ENCODE peak calls at places on chromosomes 12 and 14, in seven cellular contexts. Z is tibial artery; A is fibroblast of lung; R is CD4-positive, CD25-positive, alpha-beta regulatory T cell; X is colonic mucosa; H is mesendoderm; F is GM23338. U is an unnamed sample.
A peak's percentile ranks its signal among the peaks of the same experiment; 100 is the strongest.

GRCh38 chr12:28536088-28536487 is 345.8 kb downstream of the CCDC91 start:
- DNase-seq in F (no peak), Z (no peak), H (no peak), A (peak; percentile 79), X (no peak), R (no peak), U (no peak)

GRCh38 chr12:19799216-19799615 is 359.9 kb downstream of the AEBP2 start:
- DNase-seq in R (no peak), X (no peak), A (peak; percentile 95), H (no peak), Z (no peak), F (no peak), U (no peak)

GRCh38 chr12:112852810-112853209 is 54.0 kb upstream of the OAS1 start:
- DNase-seq in F (no peak), H (peak; percentile 57), R (no peak), A (no peak), X (no peak), Z (no peak), U (no peak)

GRCh38 chr14:105913861-105914260 is 387.5 kb downstream of the TMEM121 start:
- DNase-seq in H (no peak), F (no peak), Z (peak; percentile 13), R (no peak), X (no peak), A (no peak), U (no peak)

GRCh38 chr12:123085730-123086487 is 65.0 kb downstream of the PITPNM2 start:
- DNase-seq in F (no peak), A (peak; percentile 55), Z (no peak), R (no peak), X (no peak), H (no peak), U (peak; percentile 81)

GRCh38 chr12:87216436-87216835 is 812.8 kb downstream of the C12orf50 start:
- DNase-seq in H (no peak), R (no peak), A (peak; percentile 55), F (no peak), Z (no peak), X (no peak), U (no peak)

GRCh38 chr14:73610692-73611091 is 1.6 kb upstream of the ACOT6 start:
- DNase-seq in F (peak; percentile 58), H (no peak), A (peak; percentile 39), X (peak; percentile 26), R (no peak), Z (no peak), U (no peak)

GRCh38 chr12:124115496-124115895 is 142.5 kb downstream of the ZNF664 start:
- DNase-seq in F (no peak), Z (no peak), X (no peak), H (no peak), R (no peak), A (no peak), U (no peak)

GRCh38 chr14:58941666-58942065 is 246.8 kb upstream of the DAAM1 start:
- DNase-seq in A (peak; percentile 84), Z (no peak), F (no peak), H (no peak), R (no peak), X (no peak), U (no peak)

GRCh38 chr12:11023387-11023786 is 967 bp upstream of the TAS2R19 start:
- DNase-seq in A (no peak), F (no peak), H (no peak), Z (no peak), X (no peak), R (no peak), U (no peak)

GRCh38 chr14:52025310-52025709 is 36.0 kb downstream of the RTRAF start:
- DNase-seq in A (peak; percentile 98), Z (no peak), F (no peak), R (peak; percentile 25), X (no peak), H (no peak), U (no peak)

GRCh38 chr12:105561981-105562726 is 231.7 kb downstream of the C12orf75 start:
- DNase-seq in H (peak; percentile 78), Z (no peak), X (peak; percentile 44), F (peak; percentile 6), A (peak; percentile 91), R (no peak), U (peak; percentile 82)

GRCh38 chr14:34865889-34866574 is 9.1 kb downstream of the BAZ1A start:
- DNase-seq in Z (no peak), H (no peak), R (no peak), X (no peak), F (peak; percentile 14), A (no peak), U (no peak)

GRCh38 chr12:130429656-130430505 is 92.2 kb downstream of the PIWIL1 start:
- DNase-seq in R (no peak), X (no peak), Z (peak; percentile 32), F (no peak), A (no peak), H (no peak), U (no peak)

GRCh38 chr12:128075332-128075731 is 191.6 kb upstream of the TMEM132C start:
- DNase-seq in F (no peak), Z (no peak), H (no peak), R (no peak), A (peak; percentile 24), X (peak; percentile 7), U (no peak)

GRCh38 chr14:102954081-102954789 is 31.8 kb downstream of the AMN start:
- DNase-seq in X (no peak), F (no peak), R (no peak), A (no peak), Z (no peak), H (no peak), U (no peak)

GRCh38 chr12:105522166-105522825 is 191.8 kb downstream of the C12orf75 start:
- DNase-seq in A (peak; percentile 92), R (no peak), Z (no peak), F (no peak), H (no peak), X (no peak), U (no peak)

GRCh38 chr14:29759521-29760340 is 167.9 kb downstream of the PRKD1 start:
- DNase-seq in F (no peak), A (peak; percentile 19), R (no peak), Z (no peak), H (no peak), X (no peak), U (no peak)

GRCh38 chr14:28142400-28143015 is 624.1 kb upstream of the FOXG1 start:
- DNase-seq in R (no peak), A (peak; percentile 6), X (no peak), Z (no peak), H (peak; percentile 22), F (peak; percentile 57), U (no peak)

GRCh38 chr14:45287609-45288008 is 34.6 kb upstream of the MIS18BP1 start:
- DNase-seq in H (no peak), R (no peak), X (no peak), Z (no peak), A (no peak), F (no peak), U (no peak)

GRCh38 chr12:88052686-88053085 is 23.5 kb upstream of the C12orf50 start:
- DNase-seq in F (peak; percentile 62), A (peak; percentile 34), X (peak; percentile 18), R (peak; percentile 43), H (peak; percentile 62), Z (no peak), U (no peak)

GRCh38 chr14:38042356-38042755 is 165.3 kb upstream of the SSTR1 start:
- DNase-seq in Z (no peak), A (peak; percentile 59), R (no peak), F (peak; percentile 21), H (peak; percentile 87), X (no peak), U (no peak)

GRCh38 chr12:124359671-124360581 is 65.0 kb downstream of the RFLNA start:
- DNase-seq in Z (peak; percentile 100), A (no peak), F (peak; percentile 28), R (no peak), H (no peak), X (peak; percentile 75), U (peak; percentile 83)

GRCh38 chr12:112424126-112424525 is 5.4 kb downstream of the PTPN11 start:
- DNase-seq in R (no peak), Z (no peak), F (no peak), X (no peak), A (no peak), H (no peak), U (no peak)

GRCh38 chr14:92473261-92473946 is 40.2 kb upstream of the RIN3 start:
- DNase-seq in X (no peak), A (peak; percentile 35), R (no peak), F (no peak), Z (no peak), H (no peak), U (no peak)

GRCh38 chr12:52004042-52004648 is 2.6 kb upstream of the TAMALIN start:
- DNase-seq in Z (no peak), F (peak; percentile 90), R (no peak), X (peak; percentile 74), A (peak; percentile 39), H (peak; percentile 83), U (no peak)

GRCh38 chr14:76742185-76742584 is 19.1 kb upstream of the VASH1 start:
- DNase-seq in A (no peak), F (no peak), R (no peak), H (no peak), X (no peak), Z (no peak), U (no peak)

GRCh38 chr12:1630827-1631591 is 2.0 kb downstream of the WNT5B start:
- DNase-seq in A (peak; percentile 62), F (peak; percentile 55), X (no peak), Z (no peak), H (peak; percentile 80), R (peak; percentile 12), U (no peak)
- H3K27me3 ChIP-seq in A (no peaks in the 10 kb centered on the region), F (peaks cover 86% of the 10 kb centered on the region), X (peaks cover 18% of the 10 kb centered on the region), Z (peaks cover 2% of the 10 kb centered on the region), H (no peaks in the 10 kb centered on the region), R (peaks cover 27% of the 10 kb centered on the region), U (no peaks in the 10 kb centered on the region)

GRCh38 chr14:79822034-79822433 is 389.3 kb downstream of the DIO2 start:
- DNase-seq in H (no peak), A (no peak), R (no peak), Z (no peak), F (no peak), X (no peak), U (no peak)

GRCh38 chr14:79820866-79821535 is 390.3 kb downstream of the DIO2 start:
- DNase-seq in A (no peak), Z (no peak), F (no peak), H (peak; percentile 21), X (no peak), R (no peak), U (no peak)

GRCh38 chr14:79825046-79825521 is 386.2 kb downstream of the DIO2 start:
- DNase-seq in Z (no peak), R (no peak), A (peak; percentile 31), X (no peak), F (no peak), H (peak; percentile 3), U (no peak)
- H3K4me3 ChIP-seq in Z (no peak overlapping the region), R (no peak overlapping the region), A (no peak overlapping the region), X (no peak overlapping the region), F (no peak overlapping the region), H (no peak overlapping the region), U (no peak overlapping the region)

DNA sequence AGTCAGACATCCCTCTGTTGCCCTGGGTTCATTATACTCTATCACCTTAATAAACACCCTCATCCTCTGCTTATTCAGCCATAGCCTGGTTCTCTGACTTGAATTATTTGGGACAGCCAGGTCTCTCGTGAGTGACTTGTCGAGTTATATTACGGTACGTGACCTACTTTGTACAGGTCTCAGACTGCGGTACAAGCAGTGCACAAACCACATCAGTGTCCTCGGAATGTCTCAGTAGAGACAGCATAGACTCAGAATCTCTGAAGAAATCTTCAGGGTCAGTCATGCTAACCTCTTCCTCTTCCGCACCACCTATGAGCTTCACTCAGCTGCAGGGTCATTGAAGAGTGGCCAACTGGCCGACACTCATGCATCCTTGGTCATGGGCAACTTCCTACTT is 860.8 kb downstream of the BCL11B start:
- DNase-seq in Z (no peak), F (no peak), A (no peak), H (no peak), R (no peak), X (no peak), U (no peak)
- H3K27me3 ChIP-seq in Z (no peaks in the 10 kb centered on the region), F (no peaks in the 10 kb centered on the region), A (no peaks in the 10 kb centered on the region), H (no peaks in the 10 kb centered on the region), R (no peaks in the 10 kb centered on the region), X (no peaks in the 10 kb centered on the region), U (no peaks in the 10 kb centered on the region)

GRCh38 chr12:12056951-12057350 is 13.8 kb upstream of the BCL2L14 start:
- DNase-seq in A (no peak), Z (no peak), H (no peak), X (no peak), F (peak; percentile 89), R (no peak), U (no peak)
- H3K4me3 ChIP-seq in A (no peak overlapping the region), Z (no peak overlapping the region), H (no peak overlapping the region), X (no peak overlapping the region), F (no peak overlapping the region), R (no peak overlapping the region), U (no peak overlapping the region)